ENCODE peak calls at places on chromosomes 12 and 14, in eight cellular contexts. L is body of pancreas, X is mucosa of descending colon, Q is left lung, E is neural progenitor cell, M is endothelial cell of umbilical vein, O is A549, C is colonic mucosa. T is an unnamed sample.

GRCh38 chr12:93107514-93107942 is 178.4 kb upstream of the EEA1 start:
- DNase-seq in L (no peak), X (no peak), Q (no peak), E (no peak), M (no peak), O (no peak), C (no peak), T (no peak)

GRCh38 chr12:57454566-57455373 is at the start of gene INHBE:
- DNase-seq in L (no peak), X (no peak), Q (no peak), E (peak; percentile 86), M (no peak), O (peak; percentile 82), C (no peak), T (peak; percentile 86)

GRCh38 chr12:70190252-70191010 is 52.8 kb upstream of the CNOT2 start:
- DNase-seq in L (no peak), X (no peak), Q (no peak), E (no peak), M (peak; percentile 44), O (no peak), C (no peak), T (peak; percentile 40)

GRCh38 chr12:12441051-12441807 is 84.4 kb downstream of the BORCS5 start:
- DNase-seq in L (no peak), X (no peak), Q (no peak), E (no peak), M (no peak), O (no peak), C (peak; percentile 29), T (no peak)

GRCh38 chr12:6249580-6249979 is 49.4 kb downstream of the CD9 start:
- DNase-seq in L (no peak), X (no peak), Q (no peak), E (no peak), M (no peak), O (no peak), C (no peak), T (no peak)

GRCh38 chr12:46677749-46678148 is 148.0 kb downstream of the SLC38A4 start:
- DNase-seq in L (no peak), X (no peak), Q (no peak), E (no peak), M (peak; percentile 41), O (peak; percentile 70), C (no peak), T (peak; percentile 53)

GRCh38 chr12:4030938-4031702 is 157.9 kb upstream of the PARP11 start:
- DNase-seq in L (peak; percentile 95), X (peak; percentile 86), Q (peak; percentile 91), E (peak; percentile 98), M (peak; percentile 90), O (peak; percentile 96), C (peak; percentile 90), T (peak; percentile 98)

GRCh38 chr12:124236651-124237050 is 58.2 kb upstream of the RFLNA start:
- DNase-seq in L (no peak), X (peak; percentile 64), Q (no peak), E (no peak), M (peak; percentile 82), O (no peak), C (no peak), T (peak; percentile 49)

GRCh38 chr12:111429760-111430417 is 24.2 kb downstream of the SH2B3 start:
- DNase-seq in L (no peak), X (peak; percentile 54), Q (no peak), E (no peak), M (peak; percentile 61), O (no peak), C (no peak), T (no peak)

GRCh38 chr12:26520154-26520553 is 312.8 kb downstream of the ITPR2 start:
- DNase-seq in L (no peak), X (no peak), Q (no peak), E (no peak), M (no peak), O (no peak), C (no peak), T (no peak)

GRCh38 chr12:62192486-62193250 is 67.5 kb upstream of the USP15 start:
- DNase-seq in L (peak; percentile 42), X (peak; percentile 72), Q (peak; percentile 43), E (peak; percentile 89), M (peak; percentile 85), O (peak; percentile 78), C (peak; percentile 45), T (peak; percentile 84)

GRCh38 chr12:19131020-19131431 is 1.5 kb downstream of the PLEKHA5 start:
- DNase-seq in L (peak; percentile 41), X (peak; percentile 23), Q (no peak), E (peak; percentile 64), M (peak; percentile 37), O (peak; percentile 33), C (peak; percentile 44), T (peak; percentile 58)

GRCh38 chr14:67557118-67557517 is 24.0 kb downstream of the PLEKHH1 start:
- DNase-seq in L (no peak), X (no peak), Q (no peak), E (no peak), M (no peak), O (peak; percentile 11), C (no peak), T (no peak)

GRCh38 chr12:45974171-45974719 is 16.1 kb downstream of the SCAF11 start:
- DNase-seq in L (no peak), X (no peak), Q (no peak), E (no peak), M (no peak), O (no peak), C (no peak), T (no peak)

GRCh38 chr12:17511369-17511768 is 578.6 kb downstream of the RERGL start:
- DNase-seq in L (no peak), X (no peak), Q (no peak), E (no peak), M (no peak), O (peak; percentile 4), C (no peak), T (no peak)

GRCh38 chr12:117472983-117473382 is 111.6 kb upstream of the NOS1 start:
- DNase-seq in L (peak; percentile 41), X (peak; percentile 8), Q (no peak), E (peak; percentile 83), M (peak; percentile 16), O (peak; percentile 50), C (peak; percentile 19), T (no peak)

GRCh38 chr12:57727758-57728395 is 10.7 kb downstream of the AGAP2 start:
- DNase-seq in L (peak; percentile 26), X (no peak), Q (no peak), E (peak; percentile 24), M (no peak), O (no peak), C (peak; percentile 17), T (no peak)

GRCh38 chr12:74644681-74645080 is 107.0 kb downstream of the ATXN7L3B start:
- DNase-seq in L (no peak), X (no peak), Q (no peak), E (no peak), M (no peak), O (no peak), C (no peak), T (no peak)

GRCh38 chr12:74641694-74642093 is 104.1 kb downstream of the ATXN7L3B start:
- DNase-seq in L (no peak), X (no peak), Q (no peak), E (no peak), M (no peak), O (no peak), C (no peak), T (no peak)

GRCh38 chr12:74641262-74641661 is 103.6 kb downstream of the ATXN7L3B start:
- DNase-seq in L (no peak), X (no peak), Q (no peak), E (no peak), M (no peak), O (no peak), C (no peak), T (no peak)

GRCh38 chr12:74647241-74647640 is 109.6 kb downstream of the ATXN7L3B start:
- DNase-seq in L (no peak), X (no peak), Q (no peak), E (no peak), M (no peak), O (no peak), C (no peak), T (no peak)

DNA sequence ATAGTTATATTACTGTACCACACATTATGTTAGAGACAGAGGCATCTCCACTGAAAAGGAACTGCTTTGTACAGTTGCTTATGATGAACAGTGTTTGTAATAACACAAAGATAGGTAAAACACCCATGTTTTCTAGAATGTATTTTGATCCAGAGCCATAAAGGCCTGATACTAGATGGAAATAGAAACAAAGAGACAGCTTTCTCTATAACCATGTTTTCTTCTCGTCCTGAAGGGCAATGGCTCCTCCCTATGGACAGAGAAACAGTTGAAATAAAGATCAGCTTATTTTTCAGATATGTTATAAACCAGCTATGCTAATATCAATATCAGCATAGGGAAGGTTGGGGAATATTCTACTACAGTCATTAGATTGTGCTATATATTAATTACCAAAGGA is 109.2 kb downstream of the ATXN7L3B start:
- DNase-seq in L (no peak), X (no peak), Q (no peak), E (no peak), M (no peak), O (peak; percentile 18), C (no peak), T (no peak)
- TF ChIP-seq CTCF in L (no peak), X (no peak), Q (no peak), E (peak; percentile 43), M (no peak), O (peak; percentile 42), C (no peak), T (no peak)

DNA sequence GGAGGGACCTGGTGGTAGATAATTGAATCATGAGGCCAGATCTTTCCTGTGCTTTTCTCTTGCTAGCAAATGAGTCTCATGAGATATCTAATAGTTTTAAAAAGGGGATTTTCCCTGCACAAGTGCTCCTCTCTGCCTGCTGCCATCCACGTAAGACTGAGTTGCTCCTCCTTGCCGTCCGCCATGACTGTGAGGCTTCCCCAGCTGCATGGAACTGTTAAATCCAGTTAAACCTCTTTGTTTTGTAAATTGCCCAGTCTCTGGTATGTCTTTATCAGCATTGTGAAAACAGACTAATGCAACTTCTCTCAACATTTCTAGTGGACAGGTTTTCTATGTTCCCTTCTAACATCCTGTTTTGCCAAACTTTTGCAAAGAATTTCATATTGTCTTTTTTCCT is 70.6 kb downstream of the RCOR1 start:
- DNase-seq in L (no peak), X (no peak), Q (no peak), E (peak; percentile 69), M (no peak), O (no peak), C (no peak), T (no peak)
- H3K4me3 ChIP-seq in L (no peak overlapping the region), X (no peak overlapping the region), Q (no peak overlapping the region), E (peak overlapping the region; percentile 14), M (no peak overlapping the region), O (no peak overlapping the region), C (no peak overlapping the region), T (no peak overlapping the region)

GRCh38 chr14:102768223-102769048 is 8.8 kb upstream of the TRAF3 start:
- DNase-seq in L (no peak), X (no peak), Q (peak; percentile 65), E (no peak), M (no peak), O (no peak), C (no peak), T (no peak)
- TF ChIP-seq CTCF in L (no peak), X (no peak), Q (no peak), E (no peak), M (no peak), O (no peak), C (no peak), T (no peak)

DNA sequence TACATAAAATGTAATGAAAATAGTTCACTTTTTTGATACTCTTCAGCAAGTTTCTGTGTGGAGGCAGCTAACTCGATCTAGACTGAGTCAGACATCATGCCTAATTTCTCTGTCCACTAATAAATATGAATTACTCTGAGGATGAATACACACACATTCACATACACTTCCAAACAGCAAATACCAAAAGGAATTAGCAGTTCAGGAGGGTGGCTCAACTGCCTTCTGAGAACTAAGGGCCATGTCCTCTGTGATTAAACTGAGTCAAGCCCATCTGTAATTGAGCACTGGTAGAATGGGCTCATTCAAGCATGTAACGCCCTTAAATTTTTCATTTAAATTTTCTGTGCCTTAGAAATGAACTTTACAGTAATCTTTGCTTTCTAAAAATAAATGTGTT is 242.5 kb downstream of the AKAP6 start:
- DNase-seq in L (no peak), X (no peak), Q (no peak), E (peak; percentile 15), M (no peak), O (no peak), C (no peak), T (no peak)
- H3K4me3 ChIP-seq in L (no peak overlapping the region), X (no peak overlapping the region), Q (no peak overlapping the region), E (no peak overlapping the region), M (no peak overlapping the region), O (no peak overlapping the region), C (no peak overlapping the region), T (no peak overlapping the region)